ENCODE peak calls at places on chromosome 2, in six cellular contexts. One of them, this sample, is unnamed.

GRCh38 chr2:18788590-18788989 is 199.2 kb upstream of the NT5C1B start:
- DNase-seq in IMR-90: peak; percentile 14
- DNase-seq in neuronal stem cell: no peak
- DNase-seq in H1: no peak
- DNase-seq in mesenchymal stem cell: peak; percentile 83
- DNase-seq in trophoblast cell: no peak
- DNase-seq in this sample: no peak

GRCh38 chr2:23767871-23768611 is 158.9 kb downstream of the ATAD2B start:
- DNase-seq in IMR-90: no peak
- DNase-seq in neuronal stem cell: no peak
- DNase-seq in H1: no peak
- DNase-seq in mesenchymal stem cell: no peak
- DNase-seq in trophoblast cell: peak; percentile 79
- DNase-seq in this sample: no peak

GRCh38 chr2:174787485-174788205 is 23.4 kb upstream of the CHRNA1 start:
- DNase-seq in IMR-90: peak; percentile 100
- DNase-seq in neuronal stem cell: no peak
- DNase-seq in H1: peak; percentile 70
- DNase-seq in mesenchymal stem cell: peak; percentile 97
- DNase-seq in trophoblast cell: peak; percentile 80
- DNase-seq in this sample: peak; percentile 93

GRCh38 chr2:20584637-20585321 is 66.1 kb downstream of the HS1BP3 start:
- DNase-seq in IMR-90: peak; percentile 99
- DNase-seq in neuronal stem cell: peak; percentile 87
- DNase-seq in H1: peak; percentile 67
- DNase-seq in mesenchymal stem cell: peak; percentile 93
- DNase-seq in trophoblast cell: no peak
- DNase-seq in this sample: peak; percentile 85

GRCh38 chr2:30714811-30715709 is 92.2 kb downstream of the CAPN13 start:
- DNase-seq in IMR-90: no peak
- DNase-seq in neuronal stem cell: no peak
- DNase-seq in H1: peak; percentile 41
- DNase-seq in mesenchymal stem cell: peak; percentile 33
- DNase-seq in trophoblast cell: no peak
- DNase-seq in this sample: peak; percentile 27

GRCh38 chr2:190860985-190861721 is 19.5 kb upstream of the GLS start:
- DNase-seq in IMR-90: peak; percentile 73
- DNase-seq in neuronal stem cell: no peak
- DNase-seq in H1: no peak
- DNase-seq in mesenchymal stem cell: peak; percentile 55
- DNase-seq in trophoblast cell: peak; percentile 44
- DNase-seq in this sample: peak; percentile 76

GRCh38 chr2:99572798-99573197 is 83.0 kb upstream of the REV1 start:
- DNase-seq in IMR-90: no peak
- DNase-seq in neuronal stem cell: no peak
- DNase-seq in H1: no peak
- DNase-seq in mesenchymal stem cell: no peak
- DNase-seq in trophoblast cell: no peak
- DNase-seq in this sample: no peak

GRCh38 chr2:237866119-237866621 is 6.7 kb downstream of the RAMP1 start:
- DNase-seq in IMR-90: peak; percentile 78
- DNase-seq in neuronal stem cell: no peak
- DNase-seq in H1: no peak
- DNase-seq in mesenchymal stem cell: peak; percentile 80
- DNase-seq in trophoblast cell: no peak
- DNase-seq in this sample: no peak

GRCh38 chr2:40488927-40489677 is 37.2 kb upstream of the SLC8A1 start:
- DNase-seq in IMR-90: peak; percentile 57
- DNase-seq in neuronal stem cell: no peak
- DNase-seq in H1: no peak
- DNase-seq in mesenchymal stem cell: peak; percentile 65
- DNase-seq in trophoblast cell: no peak
- DNase-seq in this sample: no peak

GRCh38 chr2:121530210-121530562 is 494 bp upstream of the RNU4ATAC start:
- DNase-seq in IMR-90: peak; percentile 70
- DNase-seq in neuronal stem cell: peak; percentile 82
- DNase-seq in H1: peak; percentile 88
- DNase-seq in mesenchymal stem cell: peak; percentile 85
- DNase-seq in trophoblast cell: peak; percentile 82
- DNase-seq in this sample: peak; percentile 89

GRCh38 chr2:237547841-237548416 is 18.4 kb upstream of the PRLH start:
- DNase-seq in IMR-90: peak; percentile 13
- DNase-seq in neuronal stem cell: no peak
- DNase-seq in H1: no peak
- DNase-seq in mesenchymal stem cell: peak; percentile 66
- DNase-seq in trophoblast cell: no peak
- DNase-seq in this sample: peak; percentile 51

GRCh38 chr2:174777334-174777733 is 13.1 kb upstream of the CHRNA1 start:
- DNase-seq in IMR-90: peak; percentile 45
- DNase-seq in neuronal stem cell: no peak
- DNase-seq in H1: no peak
- DNase-seq in mesenchymal stem cell: peak; percentile 22
- DNase-seq in trophoblast cell: no peak
- DNase-seq in this sample: no peak

GRCh38 chr2:97698530-97698929 is 14.8 kb upstream of the ZAP70 start:
- DNase-seq in IMR-90: no peak
- DNase-seq in neuronal stem cell: no peak
- DNase-seq in H1: no peak
- DNase-seq in mesenchymal stem cell: no peak
- DNase-seq in trophoblast cell: no peak
- DNase-seq in this sample: peak; percentile 8

GRCh38 chr2:10303634-10304378 is 1.1 kb downstream of the HPCAL1 start:
- DNase-seq in IMR-90: peak; percentile 56
- DNase-seq in neuronal stem cell: peak; percentile 39
- DNase-seq in H1: peak; percentile 59
- DNase-seq in mesenchymal stem cell: peak; percentile 50
- DNase-seq in trophoblast cell: no peak
- DNase-seq in this sample: no peak

GRCh38 chr2:133171396-133172004 is 396.8 kb downstream of the NCKAP5 start:
- DNase-seq in IMR-90: peak; percentile 74
- DNase-seq in neuronal stem cell: peak; percentile 71
- DNase-seq in H1: no peak
- DNase-seq in mesenchymal stem cell: peak; percentile 65
- DNase-seq in trophoblast cell: peak; percentile 4
- DNase-seq in this sample: no peak

GRCh38 chr2:191150451-191151314 is at the start of gene STAT4:
- DNase-seq in IMR-90: peak; percentile 47
- DNase-seq in neuronal stem cell: no peak
- DNase-seq in H1: peak; percentile 70
- DNase-seq in mesenchymal stem cell: peak; percentile 81
- DNase-seq in trophoblast cell: peak; percentile 7
- DNase-seq in this sample: peak; percentile 89

GRCh38 chr2:240225660-240226475 is 85.4 kb upstream of the OTOS start:
- DNase-seq in IMR-90: no peak
- DNase-seq in neuronal stem cell: no peak
- DNase-seq in H1: no peak
- DNase-seq in mesenchymal stem cell: no peak
- DNase-seq in trophoblast cell: no peak
- DNase-seq in this sample: no peak

GRCh38 chr2:120910956-120911951 is 175.6 kb downstream of the GLI2 start:
- DNase-seq in IMR-90: peak; percentile 45
- DNase-seq in neuronal stem cell: no peak
- DNase-seq in H1: no peak
- DNase-seq in mesenchymal stem cell: peak; percentile 54
- DNase-seq in trophoblast cell: no peak
- DNase-seq in this sample: peak; percentile 63

GRCh38 chr2:240796543-240797499 is 23.2 kb downstream of the KIF1A start:
- DNase-seq in IMR-90: no peak
- DNase-seq in neuronal stem cell: no peak
- DNase-seq in H1: no peak
- DNase-seq in mesenchymal stem cell: no peak
- DNase-seq in trophoblast cell: no peak
- DNase-seq in this sample: no peak

GRCh38 chr2:12718662-12719399 is 2.1 kb downstream of the TRIB2 start:
- DNase-seq in IMR-90: no peak
- DNase-seq in neuronal stem cell: peak; percentile 64
- DNase-seq in H1: peak; percentile 59
- DNase-seq in mesenchymal stem cell: peak; percentile 46
- DNase-seq in trophoblast cell: no peak
- DNase-seq in this sample: peak; percentile 40

GRCh38 chr2:84481702-84482101 is 22.6 kb upstream of the SUCLG1 start:
- DNase-seq in IMR-90: peak; percentile 77
- DNase-seq in neuronal stem cell: no peak
- DNase-seq in H1: no peak
- DNase-seq in mesenchymal stem cell: peak; percentile 28
- DNase-seq in trophoblast cell: no peak
- DNase-seq in this sample: no peak

GRCh38 chr2:105870858-105871257 is 126.1 kb downstream of the NCK2 start:
- DNase-seq in IMR-90: no peak
- DNase-seq in neuronal stem cell: no peak
- DNase-seq in H1: no peak
- DNase-seq in mesenchymal stem cell: no peak
- DNase-seq in trophoblast cell: no peak
- DNase-seq in this sample: no peak

GRCh38 chr2:75606851-75607798 is 39.5 kb upstream of the MRPL19 start:
- DNase-seq in IMR-90: peak; percentile 65
- DNase-seq in neuronal stem cell: no peak
- DNase-seq in H1: no peak
- DNase-seq in mesenchymal stem cell: peak; percentile 98
- DNase-seq in trophoblast cell: peak; percentile 46
- DNase-seq in this sample: no peak

GRCh38 chr2:64417624-64418023 is 36.3 kb upstream of the LGALSL start:
- DNase-seq in IMR-90: no peak
- DNase-seq in neuronal stem cell: no peak
- DNase-seq in H1: no peak
- DNase-seq in mesenchymal stem cell: no peak
- DNase-seq in trophoblast cell: no peak
- DNase-seq in this sample: no peak

GRCh38 chr2:64419591-64420165 is 34.3 kb upstream of the LGALSL start:
- DNase-seq in IMR-90: no peak
- DNase-seq in neuronal stem cell: no peak
- DNase-seq in H1: no peak
- DNase-seq in mesenchymal stem cell: peak; percentile 33
- DNase-seq in trophoblast cell: no peak
- DNase-seq in this sample: no peak

GRCh38 chr2:64412671-64413070 is 41.3 kb upstream of the LGALSL start:
- DNase-seq in IMR-90: no peak
- DNase-seq in neuronal stem cell: no peak
- DNase-seq in H1: no peak
- DNase-seq in mesenchymal stem cell: no peak
- DNase-seq in trophoblast cell: peak; percentile 64
- DNase-seq in this sample: no peak

GRCh38 chr2:64410673-64411072 is 43.3 kb upstream of the LGALSL start:
- DNase-seq in IMR-90: no peak
- DNase-seq in neuronal stem cell: no peak
- DNase-seq in H1: no peak
- DNase-seq in mesenchymal stem cell: no peak
- DNase-seq in trophoblast cell: no peak
- DNase-seq in this sample: no peak

DNA sequence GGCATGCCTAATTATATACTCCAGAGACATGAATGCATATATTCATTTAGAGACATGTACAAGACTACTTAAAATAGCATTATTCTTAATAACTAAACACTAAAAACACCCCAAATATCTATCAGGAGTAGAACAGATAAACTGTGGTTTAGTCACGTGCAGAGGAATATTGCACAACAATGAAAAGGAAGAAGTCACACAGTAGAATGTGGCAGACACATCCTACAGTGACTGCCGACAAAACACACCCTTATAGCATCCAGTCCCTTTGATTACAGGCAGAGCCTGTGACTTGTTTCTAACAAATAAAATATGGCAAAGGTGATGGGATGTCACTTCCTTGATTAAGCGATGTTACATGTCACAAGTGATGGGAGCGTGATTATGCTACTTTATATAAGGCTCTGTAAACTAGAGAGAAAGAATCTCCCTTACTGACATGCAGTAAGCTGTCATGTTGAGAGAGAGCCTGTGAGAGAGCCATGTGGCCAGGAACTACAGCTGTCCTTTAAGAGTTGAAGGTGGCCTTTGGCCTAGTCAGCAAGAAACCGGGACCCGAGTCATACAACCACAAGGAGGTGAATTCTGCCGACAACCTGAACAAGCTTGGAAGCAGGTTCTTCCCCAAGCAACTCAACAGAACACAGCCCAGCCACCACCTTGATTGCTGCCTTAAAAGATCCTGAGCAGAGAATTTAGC is 39.1 kb upstream of the LGALSL start:
- DNase-seq in IMR-90: no peak
- DNase-seq in neuronal stem cell: no peak
- DNase-seq in H1: no peak
- DNase-seq in mesenchymal stem cell: no peak
- DNase-seq in trophoblast cell: no peak
- DNase-seq in this sample: no peak
- H4K91ac ChIP-seq in IMR-90: no peak overlapping the region
- H4K91ac ChIP-seq in neuronal stem cell: no peak overlapping the region
- H4K91ac ChIP-seq in H1: no peak overlapping the region
- H4K91ac ChIP-seq in mesenchymal stem cell: no peak overlapping the region
- H4K91ac ChIP-seq in trophoblast cell: no peak overlapping the region
- H4K91ac ChIP-seq in this sample: no peak overlapping the region

DNA sequence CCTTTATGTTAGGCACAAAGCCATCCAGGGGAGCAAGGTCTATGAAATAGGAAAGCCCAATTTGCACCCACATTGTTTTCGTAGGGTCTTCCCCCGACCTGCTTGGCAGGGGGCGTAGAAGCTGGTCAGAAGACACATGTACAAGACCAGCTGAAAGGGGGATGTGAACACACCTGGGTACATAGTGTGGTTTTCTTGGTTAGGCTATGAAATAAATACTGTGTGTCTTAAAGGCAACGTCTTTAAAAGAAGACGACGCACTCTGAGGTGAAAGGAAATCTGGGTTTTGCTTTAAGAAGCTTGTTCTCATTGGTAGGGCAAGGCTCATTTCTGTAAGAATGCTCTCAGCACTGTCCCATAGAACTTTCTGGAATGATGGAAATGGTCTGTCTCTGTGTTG is 60.0 kb upstream of the KLF7 start:
- DNase-seq in IMR-90: no peak
- DNase-seq in neuronal stem cell: no peak
- DNase-seq in H1: no peak
- DNase-seq in mesenchymal stem cell: no peak
- DNase-seq in trophoblast cell: no peak
- DNase-seq in this sample: no peak
- H2BK5ac ChIP-seq in IMR-90: no peak overlapping the region
- H2BK5ac ChIP-seq in neuronal stem cell: no peak overlapping the region
- H2BK5ac ChIP-seq in H1: peak overlapping the region; percentile 84
- H2BK5ac ChIP-seq in mesenchymal stem cell: no peak overlapping the region
- H2BK5ac ChIP-seq in trophoblast cell: no peak overlapping the region
- H2BK5ac ChIP-seq in this sample: no peak overlapping the region

DNA sequence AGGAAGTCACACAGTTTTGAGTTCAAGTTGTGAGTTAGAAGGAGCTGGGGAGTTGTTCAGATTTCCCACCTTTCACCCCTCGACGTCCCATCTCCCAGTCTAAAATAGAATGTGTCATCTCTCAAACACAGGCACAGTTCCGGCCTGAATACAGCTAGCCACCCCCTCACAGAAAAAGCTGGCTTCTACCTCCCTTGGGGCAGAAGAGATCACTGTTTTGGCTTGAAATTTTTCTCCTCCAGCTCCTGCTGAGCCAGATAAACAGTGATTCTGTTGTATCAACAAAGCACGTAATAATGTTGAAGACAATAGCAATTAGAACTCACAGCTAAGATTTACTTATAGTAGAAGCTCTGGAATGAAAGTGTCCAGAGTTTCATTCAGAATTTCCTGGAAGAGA is 74.7 kb downstream of the KIAA2012 start:
- DNase-seq in IMR-90: peak; percentile 55
- DNase-seq in neuronal stem cell: no peak
- DNase-seq in H1: no peak
- DNase-seq in mesenchymal stem cell: peak; percentile 24
- DNase-seq in trophoblast cell: no peak
- DNase-seq in this sample: no peak
- H2BK120ac ChIP-seq in IMR-90: peak overlapping the region; percentile 87
- H2BK120ac ChIP-seq in neuronal stem cell: no peak overlapping the region
- H2BK120ac ChIP-seq in H1: no peak overlapping the region
- H2BK120ac ChIP-seq in mesenchymal stem cell: no peak overlapping the region
- H2BK120ac ChIP-seq in trophoblast cell: no peak overlapping the region
- H2BK120ac ChIP-seq in this sample: no peak overlapping the region

GRCh38 chr2:180630756-180631155 is 349.6 kb upstream of the UBE2E3 start:
- DNase-seq in IMR-90: peak; percentile 34
- DNase-seq in neuronal stem cell: no peak
- DNase-seq in H1: no peak
- DNase-seq in mesenchymal stem cell: no peak
- DNase-seq in trophoblast cell: no peak
- DNase-seq in this sample: no peak
- H4K91ac ChIP-seq in IMR-90: no peak overlapping the region
- H4K91ac ChIP-seq in neuronal stem cell: no peak overlapping the region
- H4K91ac ChIP-seq in H1: no peak overlapping the region
- H4K91ac ChIP-seq in mesenchymal stem cell: no peak overlapping the region
- H4K91ac ChIP-seq in trophoblast cell: no peak overlapping the region
- H4K91ac ChIP-seq in this sample: no peak overlapping the region